ENCODE peak calls at places on chromosomes 12 and 14, in eight cellular contexts. A is cardiac fibroblast, Z is ascending aorta, R is body of pancreas, E is transverse colon, O is IMR-90, V is lower leg skin, L is AG04450. I is an unnamed sample.

GRCh38 chr12:66744956-66745383 is 66.1 kb upstream of the GRIP1 start:
- DNase-seq in A (no peak), L (no peak), E (no peak), O (no peak), Z (no peak), R (no peak), V (no peak), I (no peak)

GRCh38 chr12:67442347-67442841 is 173.2 kb downstream of the CAND1 start:
- DNase-seq in V (no peak), R (peak), E (peak), A (no peak), L (no peak), Z (no peak), O (no peak), I (no peak)

GRCh38 chr12:54658306-54659264 is 10.4 kb upstream of the DCD start:
- DNase-seq in O (peak), V (no peak), Z (no peak), L (no peak), R (peak), E (peak), A (peak), I (no peak)

GRCh38 chr14:64645220-64645891 is 58.9 kb upstream of the PLEKHG3 start:
- DNase-seq in A (peak), R (peak), E (no peak), O (peak), V (peak), L (peak), Z (no peak), I (no peak)

GRCh38 chr12:40224439-40225291 is at the start of gene LRRK2:
- DNase-seq in Z (peak), R (peak), L (no peak), A (peak), V (peak), E (peak), O (peak), I (peak)

GRCh38 chr12:21559855-21560569 is 33.9 kb downstream of the SPX start:
- DNase-seq in V (no peak), A (peak), O (peak), Z (no peak), R (peak), L (no peak), E (no peak), I (no peak)

GRCh38 chr14:76257111-76257803 is 105.5 kb downstream of the GPATCH2L start:
- DNase-seq in Z (no peak), A (peak), E (no peak), V (no peak), O (no peak), L (no peak), R (no peak), I (no peak)

GRCh38 chr12:38392584-38393144 is 76.1 kb downstream of the ALG10B start:
- DNase-seq in E (no peak), Z (no peak), L (no peak), O (no peak), A (peak), R (no peak), V (no peak), I (peak)

GRCh38 chr14:101713641-101714349 is 47.7 kb upstream of the PPP2R5C start:
- DNase-seq in E (no peak), R (no peak), L (no peak), O (no peak), Z (no peak), A (no peak), V (no peak), I (no peak)

GRCh38 chr14:53845813-53846693 is 110.6 kb downstream of the BMP4 start:
- DNase-seq in Z (no peak), V (no peak), O (no peak), L (no peak), R (no peak), A (peak), E (no peak), I (no peak)

GRCh38 chr12:22537000-22537544 is 7.3 kb downstream of the C2CD5 start:
- DNase-seq in Z (no peak), V (no peak), R (no peak), A (no peak), O (no peak), L (no peak), E (no peak), I (no peak)

GRCh38 chr12:65839027-65839426 is 14.7 kb downstream of the HMGA2 start:
- DNase-seq in Z (no peak), E (no peak), O (no peak), A (no peak), V (no peak), R (no peak), L (no peak), I (no peak)

GRCh38 chr14:60165547-60165876 is 314 bp upstream of the DHRS7 start:
- DNase-seq in R (no peak), E (no peak), L (no peak), A (no peak), O (no peak), V (no peak), Z (no peak), I (no peak)
- TF ChIP-seq CTCF in R (no peak), E (no peak), L (no peak), A (no peak), O (no peak), V (no peak), Z (no peak), I (no peak)

GRCh38 chr12:71684081-71684480 is 1.8 kb upstream of the TMEM19 start:
- DNase-seq in E (no peak), V (no peak), L (no peak), A (no peak), R (no peak), O (no peak), Z (no peak), I (no peak)
- TF ChIP-seq CTCF in E (no peak), V (no peak), L (no peak), A (no peak), R (no peak), O (no peak), Z (no peak), I (no peak)

GRCh38 chr12:99767809-99768208 is 120.3 kb downstream of the GARIN6 start:
- DNase-seq in A (peak), Z (no peak), E (no peak), L (no peak), R (no peak), O (peak), V (no peak), I (no peak)
- TF ChIP-seq CTCF in A (peak), Z (no peak), E (peak), L (peak), R (peak), O (peak), V (no peak), I (peak)

GRCh38 chr12:42932937-42933336 is 343.4 kb upstream of the PRICKLE1 start:
- DNase-seq in E (no peak), R (no peak), A (no peak), L (no peak), Z (no peak), V (no peak), O (no peak), I (no peak)
- TF ChIP-seq CTCF in E (no peak), R (no peak), A (no peak), L (no peak), Z (no peak), V (no peak), O (no peak), I (no peak)

I was measured in CD14-positive monocyte.